ENCODE peak calls at places on chromosomes 11 and 22, in five cellular contexts. Z is GM12878, P is SK-N-SH, V is HepG2, O is Panc1. M is an unnamed sample.

GRCh38 chr11:125496465-125496817 is 376 bp upstream of the FEZ1 start:
- DNase-seq in Z (no peak), P (no peak), V (no peak), O (no peak), M (peak; percentile 44)

GRCh38 chr11:65787649-65788622 is 1.1 kb downstream of the OVOL1 start:
- DNase-seq in Z (no peak), P (peak; percentile 70), V (no peak), O (no peak), M (peak; percentile 91)

GRCh38 chr11:61045271-61045670 is 57.0 kb upstream of the CD5 start:
- DNase-seq in Z (no peak), P (no peak), V (no peak), O (no peak), M (no peak)

GRCh38 chr22:17552737-17553136 is 10.6 kb upstream of the SLC25A18 start:
- DNase-seq in Z (no peak), P (no peak), V (no peak), O (no peak), M (no peak)

GRCh38 chr11:70210051-70210501 is 7.0 kb downstream of the FADD start:
- DNase-seq in Z (no peak), P (no peak), V (no peak), O (no peak), M (no peak)

GRCh38 chr22:43160497-43161126 is 9.3 kb downstream of the TSPO start:
- DNase-seq in Z (no peak), P (no peak), V (no peak), O (no peak), M (no peak)

GRCh38 chr11:43732225-43732624 is 51.7 kb downstream of the HSD17B12 start:
- DNase-seq in Z (no peak), P (no peak), V (no peak), O (no peak), M (no peak)

GRCh38 chr11:118436639-118437045 is 350 bp downstream of the KMT2A start:
- DNase-seq in Z (no peak), P (no peak), V (no peak), O (no peak), M (peak; percentile 18)

GRCh38 chr11:35235944-35236666 is 97.1 kb downstream of the CD44 start:
- DNase-seq in Z (no peak), P (no peak), V (no peak), O (no peak), M (no peak)

GRCh38 chr11:45984192-45984591 is 61.7 kb downstream of the LARGE2 start:
- DNase-seq in Z (no peak), P (no peak), V (no peak), O (no peak), M (peak; percentile 12)

GRCh38 chr11:132604446-132604845 is 927.9 kb downstream of the OPCML start:
- DNase-seq in Z (no peak), P (no peak), V (no peak), O (no peak), M (no peak)

GRCh38 chr22:46380581-46380980 is 45.1 kb downstream of the TRMU start:
- DNase-seq in Z (no peak), P (no peak), V (no peak), O (no peak), M (no peak)

GRCh38 chr11:4559527-4560440 is 14.8 kb downstream of the OR52M1 start:
- DNase-seq in Z (no peak), P (no peak), V (no peak), O (no peak), M (peak; percentile 17)

GRCh38 chr11:113161671-113162589 is 152.5 kb upstream of the TTC12 start:
- DNase-seq in Z (no peak), P (no peak), V (no peak), O (no peak), M (no peak)

GRCh38 chr11:113581713-113582112 is 106.5 kb upstream of the DRD2 start:
- DNase-seq in Z (no peak), P (no peak), V (no peak), O (no peak), M (no peak)

GRCh38 chr11:93936416-93936815 is 84.7 kb upstream of the HEPHL1 start:
- DNase-seq in Z (no peak), P (peak; percentile 70), V (no peak), O (no peak), M (no peak)

GRCh38 chr11:128180446-128181089 is 406.8 kb downstream of the ETS1 start:
- DNase-seq in Z (no peak), P (no peak), V (no peak), O (peak; percentile 53), M (no peak)

GRCh38 chr11:6911946-6912345 is 8.9 kb upstream of the OR2D3 start:
- DNase-seq in Z (no peak), P (no peak), V (no peak), O (no peak), M (no peak)

GRCh38 chr11:76765863-76766350 is 17.2 kb upstream of the TSKU start:
- DNase-seq in Z (no peak), P (no peak), V (peak; percentile 43), O (no peak), M (no peak)

GRCh38 chr11:46247664-46248063 is 29.8 kb upstream of the CREB3L1 start:
- DNase-seq in Z (no peak), P (no peak), V (peak; percentile 72), O (no peak), M (peak; percentile 94)

GRCh38 chr11:132886335-132886734 is 646.0 kb downstream of the OPCML start:
- DNase-seq in Z (no peak), P (no peak), V (no peak), O (no peak), M (no peak)

GRCh38 chr11:69388661-69389060 is 92.8 kb upstream of the LINC01488 start:
- DNase-seq in Z (no peak), P (no peak), V (no peak), O (no peak), M (no peak)

GRCh38 chr11:70034740-70035365 is 43.3 kb upstream of the ANO1 start:
- DNase-seq in Z (no peak), P (no peak), V (no peak), O (no peak), M (no peak)

GRCh38 chr11:92340839-92341238 is 116.2 kb downstream of the FAT3 start:
- DNase-seq in Z (no peak), P (peak; percentile 12), V (peak; percentile 6), O (no peak), M (peak; percentile 87)

GRCh38 chr11:73333626-73334199 is 25.6 kb downstream of the ARHGEF17 start:
- DNase-seq in Z (no peak), P (no peak), V (no peak), O (no peak), M (no peak)
- H3K4me1 ChIP-seq in Z (peaks cover 14% of the 10 kb centered on the region), P (peaks cover 55% of the 10 kb centered on the region), V (peaks cover 68% of the 10 kb centered on the region), O (peaks cover 39% of the 10 kb centered on the region), M (peaks cover 45% of the 10 kb centered on the region)

GRCh38 chr11:2562181-2562581 is 117.4 kb downstream of the KCNQ1 start:
- DNase-seq in Z (no peak), P (no peak), V (peak; percentile 76), O (no peak), M (no peak)

GRCh38 chr11:2559527-2560311 is 114.9 kb downstream of the KCNQ1 start:
- DNase-seq in Z (no peak), P (no peak), V (no peak), O (no peak), M (no peak)

GRCh38 chr11:2563216-2564007 is 118.6 kb downstream of the KCNQ1 start:
- DNase-seq in Z (no peak), P (no peak), V (peak; percentile 96), O (no peak), M (no peak)

GRCh38 chr11:2562897-2563215 is 118.0 kb downstream of the KCNQ1 start:
- DNase-seq in Z (no peak), P (no peak), V (no peak), O (no peak), M (no peak)

DNA sequence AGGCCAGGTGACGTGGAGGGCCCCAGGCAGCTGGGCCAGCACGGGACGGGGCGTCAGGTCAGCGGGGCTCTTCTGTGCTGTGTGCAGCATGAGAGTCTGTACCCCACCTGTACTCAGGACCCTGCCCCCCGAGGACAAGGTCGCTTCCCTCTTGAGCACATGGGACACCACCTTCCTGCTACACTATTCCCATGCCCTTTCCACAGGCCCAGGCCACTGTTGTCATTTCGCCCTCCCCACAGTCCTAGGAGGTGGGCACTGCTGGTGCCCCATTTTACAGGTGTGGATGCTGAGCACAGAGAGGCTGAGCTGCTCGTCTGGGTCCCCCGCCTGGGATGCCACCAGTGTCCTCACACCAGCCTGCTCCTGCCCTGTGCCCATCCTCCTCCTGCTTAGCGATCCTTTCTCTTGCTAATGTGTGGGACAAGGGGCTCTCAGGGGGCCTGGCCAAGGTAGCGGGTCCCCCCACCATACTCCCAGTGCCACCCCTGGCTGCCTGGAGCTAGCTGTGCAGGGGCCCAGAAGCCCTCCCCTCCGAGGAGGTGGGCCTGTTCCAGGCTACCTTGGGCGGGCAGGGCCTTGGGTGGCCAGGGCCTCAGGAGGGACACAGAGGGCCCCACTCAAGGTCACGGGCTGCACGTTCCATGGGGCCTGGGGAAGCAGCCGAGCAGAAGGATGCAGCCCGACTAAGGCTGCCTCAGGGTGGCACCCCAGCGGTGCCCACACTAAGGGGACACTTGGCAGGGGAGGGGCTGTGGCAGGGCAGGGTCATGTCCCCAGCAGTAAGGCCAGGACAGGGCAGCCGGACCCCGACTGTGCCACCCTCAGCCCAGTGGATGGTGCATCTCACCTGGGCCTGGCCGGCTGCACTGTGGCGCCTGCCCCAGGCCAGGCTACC is 116.7 kb downstream of the KCNQ1 start:
- DNase-seq in Z (no peak), P (no peak), V (no peak), O (no peak), M (no peak)
- TF ChIP-seq REST in Z (no peak), P (no peak), V (no peak), O (no peak), M (no peak)

GRCh38 chr22:36286096-36286957 is 33.4 kb downstream of the APOL1 start:
- DNase-seq in Z (no peak), P (peak; percentile 94), V (peak; percentile 52), O (no peak), M (peak; percentile 90)
- TF ChIP-seq POLR2AphosphoS5 in Z (peak; percentile 59), P (no peak), V (no peak), O (no peak), M (no peak)

DNA sequence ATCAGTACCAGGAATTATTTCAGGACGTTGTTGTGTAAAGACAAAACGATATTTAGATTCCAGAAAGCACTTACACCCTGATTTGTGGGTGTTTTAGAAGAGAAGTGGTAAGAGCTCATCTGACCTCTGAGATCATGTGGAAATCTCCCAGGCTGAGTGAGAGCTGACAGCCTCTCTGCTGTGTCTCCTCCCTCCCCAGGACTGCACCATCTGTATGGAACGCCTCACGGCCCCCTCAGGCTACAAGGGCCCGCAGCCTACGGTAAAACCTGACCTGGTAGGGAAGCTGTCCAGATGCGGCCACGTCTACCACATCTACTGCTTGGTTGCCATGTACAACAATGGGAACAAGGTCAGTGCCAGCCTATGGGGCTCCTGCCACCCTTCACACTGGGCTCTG is 20.0 kb downstream of the DTX4 start:
- DNase-seq in Z (no peak), P (no peak), V (no peak), O (no peak), M (no peak)
- H3K4me1 ChIP-seq in Z (peaks cover 5% of the 10 kb centered on the region), P (no peaks in the 10 kb centered on the region), V (peaks cover 19% of the 10 kb centered on the region), O (no peaks in the 10 kb centered on the region), M (no peaks in the 10 kb centered on the region)

M was measured in GM23338.